ENCODE peak calls at places on chromosomes 7 and 10, in seven cellular contexts. One of them, this sample, is unnamed.

GRCh38 chr7:34138483-34138882 is 233.1 kb downstream of the BMPER start:
- DNase-seq in prostate gland: no peak
- DNase-seq in CD4-positive, CD25-positive, alpha-beta regulatory T cell: no peak
- DNase-seq in small intestine: no peak
- DNase-seq in fibroblast of lung: no peak
- DNase-seq in neural progenitor cell: no peak
- DNase-seq in PC-3: no peak
- DNase-seq in this sample: no peak

GRCh38 chr10:59470570-59470969 is 108.2 kb upstream of the FAM13C start:
- DNase-seq in PC-3: peak; percentile 14
- DNase-seq in prostate gland: no peak
- DNase-seq in CD4-positive, CD25-positive, alpha-beta regulatory T cell: no peak
- DNase-seq in neural progenitor cell: no peak
- DNase-seq in small intestine: no peak
- DNase-seq in fibroblast of lung: no peak
- DNase-seq in this sample: no peak

GRCh38 chr10:121926669-121927360 is 1.0 kb downstream of the ATE1 start:
- DNase-seq in CD4-positive, CD25-positive, alpha-beta regulatory T cell: peak; percentile 34
- DNase-seq in PC-3: peak; percentile 7
- DNase-seq in fibroblast of lung: peak; percentile 31
- DNase-seq in prostate gland: no peak
- DNase-seq in small intestine: peak; percentile 12
- DNase-seq in neural progenitor cell: no peak
- DNase-seq in this sample: no peak

GRCh38 chr7:152129682-152130081 is 104.2 kb downstream of the GALNT11 start:
- DNase-seq in neural progenitor cell: no peak
- DNase-seq in fibroblast of lung: no peak
- DNase-seq in small intestine: no peak
- DNase-seq in prostate gland: no peak
- DNase-seq in CD4-positive, CD25-positive, alpha-beta regulatory T cell: no peak
- DNase-seq in PC-3: no peak
- DNase-seq in this sample: no peak

GRCh38 chr10:111079241-111079760 is 2.5 kb downstream of the ADRA2A start:
- DNase-seq in PC-3: no peak
- DNase-seq in neural progenitor cell: no peak
- DNase-seq in prostate gland: no peak
- DNase-seq in fibroblast of lung: no peak
- DNase-seq in small intestine: no peak
- DNase-seq in CD4-positive, CD25-positive, alpha-beta regulatory T cell: peak; percentile 2
- DNase-seq in this sample: no peak

GRCh38 chr7:51867117-51867516 is 550.5 kb upstream of the COBL start:
- DNase-seq in fibroblast of lung: no peak
- DNase-seq in neural progenitor cell: no peak
- DNase-seq in PC-3: no peak
- DNase-seq in small intestine: no peak
- DNase-seq in prostate gland: no peak
- DNase-seq in CD4-positive, CD25-positive, alpha-beta regulatory T cell: no peak
- DNase-seq in this sample: no peak

GRCh38 chr10:24872049-24872789 is 80.2 kb downstream of the PRTFDC1 start:
- DNase-seq in fibroblast of lung: no peak
- DNase-seq in prostate gland: no peak
- DNase-seq in neural progenitor cell: peak; percentile 24
- DNase-seq in PC-3: no peak
- DNase-seq in CD4-positive, CD25-positive, alpha-beta regulatory T cell: no peak
- DNase-seq in small intestine: no peak
- DNase-seq in this sample: no peak

GRCh38 chr7:75867390-75867717 is 11.5 kb upstream of the RHBDD2 start:
- DNase-seq in neural progenitor cell: no peak
- DNase-seq in small intestine: no peak
- DNase-seq in prostate gland: no peak
- DNase-seq in CD4-positive, CD25-positive, alpha-beta regulatory T cell: no peak
- DNase-seq in fibroblast of lung: peak; percentile 37
- DNase-seq in PC-3: no peak
- DNase-seq in this sample: no peak

GRCh38 chr7:78437118-78437517 is 638.5 kb downstream of the PHTF2 start:
- DNase-seq in neural progenitor cell: no peak
- DNase-seq in CD4-positive, CD25-positive, alpha-beta regulatory T cell: no peak
- DNase-seq in fibroblast of lung: peak; percentile 57
- DNase-seq in PC-3: no peak
- DNase-seq in small intestine: no peak
- DNase-seq in prostate gland: no peak
- DNase-seq in this sample: no peak

GRCh38 chr7:148144827-148145226 is 445.7 kb upstream of the C7orf33 start:
- DNase-seq in small intestine: no peak
- DNase-seq in CD4-positive, CD25-positive, alpha-beta regulatory T cell: no peak
- DNase-seq in fibroblast of lung: no peak
- DNase-seq in neural progenitor cell: no peak
- DNase-seq in prostate gland: no peak
- DNase-seq in PC-3: no peak
- DNase-seq in this sample: no peak

GRCh38 chr7:37360469-37360868 is 88.2 kb downstream of the ELMO1 start:
- DNase-seq in neural progenitor cell: no peak
- DNase-seq in PC-3: no peak
- DNase-seq in CD4-positive, CD25-positive, alpha-beta regulatory T cell: no peak
- DNase-seq in fibroblast of lung: no peak
- DNase-seq in small intestine: no peak
- DNase-seq in prostate gland: no peak
- DNase-seq in this sample: no peak

GRCh38 chr10:125414998-125415397 is 254.6 kb upstream of the CTBP2 start:
- DNase-seq in neural progenitor cell: no peak
- DNase-seq in PC-3: no peak
- DNase-seq in fibroblast of lung: peak; percentile 62
- DNase-seq in small intestine: no peak
- DNase-seq in prostate gland: no peak
- DNase-seq in CD4-positive, CD25-positive, alpha-beta regulatory T cell: no peak
- DNase-seq in this sample: no peak

GRCh38 chr7:8105449-8106095 is 137.0 kb downstream of the GLCCI1 start:
- DNase-seq in prostate gland: no peak
- DNase-seq in PC-3: no peak
- DNase-seq in neural progenitor cell: no peak
- DNase-seq in CD4-positive, CD25-positive, alpha-beta regulatory T cell: no peak
- DNase-seq in small intestine: peak; percentile 14
- DNase-seq in fibroblast of lung: no peak
- DNase-seq in this sample: no peak

GRCh38 chr7:76318488-76319353 is 16.2 kb downstream of the HSPB1 start:
- DNase-seq in prostate gland: peak; percentile 48
- DNase-seq in CD4-positive, CD25-positive, alpha-beta regulatory T cell: peak; percentile 86
- DNase-seq in fibroblast of lung: peak; percentile 90
- DNase-seq in PC-3: peak; percentile 69
- DNase-seq in small intestine: peak; percentile 93
- DNase-seq in neural progenitor cell: peak; percentile 78
- DNase-seq in this sample: peak; percentile 83

GRCh38 chr7:43522406-43523156 is 60.3 kb upstream of the STK17A start:
- DNase-seq in small intestine: no peak
- DNase-seq in neural progenitor cell: no peak
- DNase-seq in fibroblast of lung: no peak
- DNase-seq in prostate gland: no peak
- DNase-seq in CD4-positive, CD25-positive, alpha-beta regulatory T cell: no peak
- DNase-seq in PC-3: peak; percentile 2
- DNase-seq in this sample: peak; percentile 92

GRCh38 chr10:113872139-113873030 is 17.9 kb downstream of the NHLRC2 start:
- DNase-seq in fibroblast of lung: no peak
- DNase-seq in PC-3: no peak
- DNase-seq in CD4-positive, CD25-positive, alpha-beta regulatory T cell: no peak
- DNase-seq in prostate gland: no peak
- DNase-seq in neural progenitor cell: no peak
- DNase-seq in small intestine: no peak
- DNase-seq in this sample: no peak

DNA sequence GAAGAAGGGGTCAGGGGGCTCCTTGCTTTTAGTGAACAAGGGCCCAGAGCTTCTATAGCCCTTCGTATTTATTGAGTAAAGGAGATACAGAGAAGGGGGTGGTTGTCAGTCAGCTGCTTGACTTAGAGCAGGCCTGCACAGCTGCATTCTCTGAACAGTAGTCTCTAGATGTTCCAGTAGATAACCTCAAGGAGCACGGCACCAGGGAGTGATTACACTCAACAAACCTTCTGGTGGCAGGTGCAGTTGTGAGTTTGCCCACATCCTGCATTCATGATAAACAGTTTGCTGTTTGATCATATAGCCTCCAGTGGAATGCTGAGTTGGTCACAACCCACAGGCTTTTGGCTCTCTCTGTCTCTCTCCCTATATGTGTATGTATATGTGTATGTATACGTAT is 70.0 kb upstream of the GJD4 start:
- DNase-seq in small intestine: no peak
- DNase-seq in fibroblast of lung: no peak
- DNase-seq in neural progenitor cell: no peak
- DNase-seq in PC-3: no peak
- DNase-seq in CD4-positive, CD25-positive, alpha-beta regulatory T cell: no peak
- DNase-seq in prostate gland: no peak
- DNase-seq in this sample: no peak
- H3K9me3 ChIP-seq in small intestine: no peaks in the 10 kb centered on the region
- H3K9me3 ChIP-seq in fibroblast of lung: no peaks in the 10 kb centered on the region
- H3K9me3 ChIP-seq in neural progenitor cell: no peaks in the 10 kb centered on the region
- H3K9me3 ChIP-seq in PC-3: peaks cover 15% of the 10 kb centered on the region
- H3K9me3 ChIP-seq in CD4-positive, CD25-positive, alpha-beta regulatory T cell: peaks cover 10% of the 10 kb centered on the region
- H3K9me3 ChIP-seq in prostate gland: no peaks in the 10 kb centered on the region
- H3K9me3 ChIP-seq in this sample: peaks cover 21% of the 10 kb centered on the region

DNA sequence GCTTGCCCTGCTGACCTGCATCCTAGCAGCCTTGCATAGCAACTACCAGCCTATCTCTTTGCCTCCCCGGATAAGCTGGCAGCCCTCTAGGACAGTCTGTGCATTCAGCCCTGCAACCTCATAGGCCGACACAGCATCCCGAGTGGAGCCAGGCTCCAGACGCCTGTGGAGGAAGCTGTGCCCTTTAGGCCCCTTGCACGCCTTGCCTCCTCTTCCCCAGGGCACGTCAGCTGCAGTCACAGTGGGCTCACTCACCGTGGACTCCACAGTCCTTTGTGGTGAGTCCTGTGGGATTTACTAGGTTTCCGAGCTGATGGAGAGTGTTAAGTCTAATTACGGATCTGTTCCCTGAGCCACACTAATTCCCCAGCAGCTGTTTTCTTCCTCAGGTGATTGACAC is 540.0 kb downstream of the TCERG1L start:
- DNase-seq in CD4-positive, CD25-positive, alpha-beta regulatory T cell: no peak
- DNase-seq in prostate gland: no peak
- DNase-seq in small intestine: no peak
- DNase-seq in fibroblast of lung: no peak
- DNase-seq in neural progenitor cell: peak; percentile 36
- DNase-seq in PC-3: no peak
- DNase-seq in this sample: no peak
- H3K9me3 ChIP-seq in CD4-positive, CD25-positive, alpha-beta regulatory T cell: no peaks in the 10 kb centered on the region
- H3K9me3 ChIP-seq in prostate gland: no peaks in the 10 kb centered on the region
- H3K9me3 ChIP-seq in small intestine: no peaks in the 10 kb centered on the region
- H3K9me3 ChIP-seq in fibroblast of lung: no peaks in the 10 kb centered on the region
- H3K9me3 ChIP-seq in neural progenitor cell: no peaks in the 10 kb centered on the region
- H3K9me3 ChIP-seq in PC-3: no peaks in the 10 kb centered on the region
- H3K9me3 ChIP-seq in this sample: no peaks in the 10 kb centered on the region

DNA sequence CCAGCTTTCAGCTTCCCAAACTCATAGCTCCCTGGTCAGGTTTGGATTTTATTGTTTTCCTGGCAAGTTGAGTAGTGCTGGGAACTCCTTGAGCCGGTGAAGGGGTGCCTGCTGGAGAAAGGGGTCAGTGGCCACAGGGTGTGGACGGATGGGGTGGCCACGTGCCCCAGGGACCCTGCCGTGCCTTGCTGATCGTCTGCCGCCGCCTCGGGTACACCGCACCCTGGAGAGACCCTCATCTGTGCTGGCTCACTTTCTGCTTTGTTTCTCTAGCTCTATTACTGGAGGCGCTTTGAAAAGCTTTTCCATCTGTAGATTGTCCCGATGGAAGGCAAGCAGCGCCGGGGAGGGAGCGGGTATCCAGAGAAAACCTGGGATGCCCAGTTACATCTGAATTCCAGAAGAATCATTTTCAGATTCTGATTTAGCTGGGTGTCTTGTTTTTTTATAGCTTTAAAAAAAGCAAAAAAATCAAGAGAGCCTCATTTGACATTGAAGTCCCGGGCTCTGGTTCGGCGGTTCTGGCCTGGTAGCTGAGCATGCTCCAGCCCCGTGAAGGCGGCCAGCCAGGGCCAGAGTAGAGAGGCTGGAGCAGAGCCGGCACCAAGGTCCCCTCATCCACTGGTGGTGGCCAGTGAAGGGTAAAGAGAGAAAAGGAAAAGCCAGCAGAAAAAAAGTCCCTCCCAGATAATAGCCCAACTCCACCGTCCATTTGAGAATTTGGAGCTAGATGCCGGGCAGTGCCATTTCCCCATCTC is 510.9 kb upstream of the FOXK1 start:
- DNase-seq in fibroblast of lung: no peak
- DNase-seq in small intestine: no peak
- DNase-seq in neural progenitor cell: no peak
- DNase-seq in CD4-positive, CD25-positive, alpha-beta regulatory T cell: no peak
- DNase-seq in PC-3: no peak
- DNase-seq in prostate gland: no peak
- DNase-seq in this sample: no peak
- H3K9me3 ChIP-seq in fibroblast of lung: no peaks in the 10 kb centered on the region
- H3K9me3 ChIP-seq in small intestine: no peaks in the 10 kb centered on the region
- H3K9me3 ChIP-seq in neural progenitor cell: no peaks in the 10 kb centered on the region
- H3K9me3 ChIP-seq in CD4-positive, CD25-positive, alpha-beta regulatory T cell: no peaks in the 10 kb centered on the region
- H3K9me3 ChIP-seq in PC-3: no peaks in the 10 kb centered on the region
- H3K9me3 ChIP-seq in prostate gland: no peaks in the 10 kb centered on the region
- H3K9me3 ChIP-seq in this sample: no peaks in the 10 kb centered on the region

DNA sequence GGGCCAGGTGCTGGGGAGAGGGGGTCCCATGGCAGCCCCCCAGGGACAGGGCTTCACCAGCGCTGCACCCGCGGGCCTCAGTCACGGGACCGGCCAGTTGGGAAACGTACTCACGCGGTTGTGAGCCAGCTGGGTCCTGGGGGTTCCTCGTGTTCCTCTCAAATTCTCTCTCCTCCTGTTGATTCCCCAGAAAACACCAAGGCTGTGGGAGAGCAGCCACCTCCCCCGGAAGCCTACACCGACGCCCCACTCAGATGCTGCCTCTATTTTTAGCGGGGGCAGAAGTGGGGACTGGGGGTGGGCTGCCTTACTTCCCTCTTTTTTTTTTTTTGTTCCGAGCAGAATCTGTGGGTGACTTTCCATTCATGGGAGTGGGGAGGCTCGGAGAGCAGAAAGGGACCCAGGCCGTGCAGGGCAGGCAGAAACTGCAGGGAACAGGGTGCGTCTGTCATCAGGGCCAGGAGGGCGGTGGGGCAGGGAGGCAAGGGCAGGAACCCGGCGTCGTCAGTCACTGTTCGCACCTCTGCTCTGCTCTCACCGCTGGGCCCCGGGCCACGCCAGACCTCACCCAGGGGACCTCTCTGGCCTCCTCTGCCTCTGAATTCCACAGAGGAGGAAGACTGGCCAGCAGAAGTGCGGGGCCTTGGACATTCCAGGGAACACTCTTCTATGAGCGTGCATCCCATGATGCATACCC is 63.1 kb downstream of the CARD11 start:
- DNase-seq in PC-3: no peak
- DNase-seq in small intestine: no peak
- DNase-seq in neural progenitor cell: no peak
- DNase-seq in prostate gland: no peak
- DNase-seq in CD4-positive, CD25-positive, alpha-beta regulatory T cell: no peak
- DNase-seq in fibroblast of lung: no peak
- DNase-seq in this sample: no peak
- H3K9me3 ChIP-seq in PC-3: no peaks in the 10 kb centered on the region
- H3K9me3 ChIP-seq in small intestine: no peaks in the 10 kb centered on the region
- H3K9me3 ChIP-seq in neural progenitor cell: no peaks in the 10 kb centered on the region
- H3K9me3 ChIP-seq in prostate gland: no peaks in the 10 kb centered on the region
- H3K9me3 ChIP-seq in CD4-positive, CD25-positive, alpha-beta regulatory T cell: no peaks in the 10 kb centered on the region
- H3K9me3 ChIP-seq in fibroblast of lung: no peaks in the 10 kb centered on the region
- H3K9me3 ChIP-seq in this sample: no peaks in the 10 kb centered on the region

GRCh38 chr7:157477550-157478212 is 140.9 kb downstream of the DNAJB6 start:
- DNase-seq in prostate gland: no peak
- DNase-seq in neural progenitor cell: no peak
- DNase-seq in PC-3: no peak
- DNase-seq in CD4-positive, CD25-positive, alpha-beta regulatory T cell: no peak
- DNase-seq in small intestine: no peak
- DNase-seq in fibroblast of lung: no peak
- DNase-seq in this sample: no peak
- H3K9me3 ChIP-seq in prostate gland: no peaks in the 10 kb centered on the region
- H3K9me3 ChIP-seq in neural progenitor cell: no peaks in the 10 kb centered on the region
- H3K9me3 ChIP-seq in PC-3: peaks cover 11% of the 10 kb centered on the region
- H3K9me3 ChIP-seq in CD4-positive, CD25-positive, alpha-beta regulatory T cell: peaks cover 8% of the 10 kb centered on the region
- H3K9me3 ChIP-seq in small intestine: no peaks in the 10 kb centered on the region
- H3K9me3 ChIP-seq in fibroblast of lung: peaks cover 3% of the 10 kb centered on the region
- H3K9me3 ChIP-seq in this sample: peaks cover 6% of the 10 kb centered on the region

This sample was measured in MG63.